ENCODE peak calls at places on chromosomes 5 and 9, in four cellular contexts. C, X, A and Z are unnamed samples.

GRCh38 chr5:59158165-59158564 is 575.3 kb downstream of the RAB3C start:
- DNase-seq in C (no peak), X (no peak), A (no peak), Z (no peak)

GRCh38 chr9:136617746-136618577 is 44.8 kb upstream of the EGFL7 start:
- DNase-seq in X (no peak), C (no peak), A (no peak), Z (no peak)

GRCh38 chr5:141958773-141959172 is 771 bp upstream of the PCDH12 start:
- DNase-seq in X (no peak), C (no peak), A (no peak), Z (no peak)

GRCh38 chr9:122383992-122384461 is 13.2 kb downstream of the PTGS1 start:
- DNase-seq in X (no peak), C (no peak), A (no peak), Z (no peak)

GRCh38 chr9:13278023-13278367 is 1.5 kb downstream of the MPDZ start:
- DNase-seq in X (no peak), C (no peak), A (no peak), Z (no peak)

GRCh38 chr5:167730121-167730520 is 561.3 kb upstream of the WWC1 start:
- DNase-seq in A (no peak), X (no peak), C (no peak), Z (no peak)

GRCh38 chr5:106312360-106312759 is 1358.4 kb downstream of the EFNA5 start:
- DNase-seq in X (no peak), A (no peak), C (no peak), Z (no peak)

GRCh38 chr9:95769909-95770433 is 105.5 kb upstream of the ERCC6L2 start:
- DNase-seq in A (no peak), C (no peak), X (no peak), Z (no peak)

GRCh38 chr5:54113060-54113459 is 197.3 kb downstream of the ARL15 start:
- DNase-seq in C (no peak), X (no peak), A (no peak), Z (no peak)

GRCh38 chr5:79069488-79070001 is at the start of the genes BHMT2 and DMGDH:
- DNase-seq in A (no peak), X (no peak), C (no peak), Z (no peak)

GRCh38 chr9:122179690-122180074 is 20.0 kb downstream of the MORN5 start:
- DNase-seq in C (no peak), X (no peak), A (no peak), Z (no peak)

GRCh38 chr5:128629162-128629561 is 91.1 kb upstream of the FBN2 start:
- DNase-seq in X (no peak), C (no peak), A (no peak), Z (no peak)

GRCh38 chr5:68450245-68450852 is 234.8 kb downstream of the PIK3R1 start:
- DNase-seq in X (no peak), A (no peak), C (no peak), Z (no peak)

GRCh38 chr5:98415663-98416062 is 357.8 kb upstream of the RGMB start:
- DNase-seq in A (no peak), C (no peak), X (no peak), Z (no peak)